ENCODE peak calls at places on chromosomes 1 and 21, in ten cellular contexts. S is NCI-H1105, G is RWPE1, I is H4, U is foreskin fibroblast, A is activated T-cell treated with anti-CD3 and anti-CD28 coated beads for 1 hour, T is mucosa of descending colon, D is DMS153, N is left cardiac atrium, C is SK-MEL-5. O is an unnamed sample.

GRCh38 chr1:2388004-2388913 is 3.1 kb downstream of the MORN1 start:
- DNase-seq in S (no peak), G (no peak), I (no peak), U (no peak), A (no peak), T (peak), D (no peak), N (peak), C (peak), O (no peak)

GRCh38 chr1:91725961-91726704 is 159.8 kb downstream of the TGFBR3 start:
- DNase-seq in S (no peak), G (no peak), I (peak), U (peak), A (no peak), T (no peak), D (no peak), N (no peak), C (no peak), O (no peak)

GRCh38 chr1:150875197-150876110 is 945 bp downstream of the ARNT start:
- DNase-seq in S (no peak), G (peak), I (no peak), U (no peak), A (no peak), T (peak), D (no peak), N (no peak), C (peak), O (no peak)

GRCh38 chr1:228548788-228549187 is 61.6 kb downstream of the RNF187 start:
- DNase-seq in S (no peak), G (no peak), I (no peak), U (no peak), A (no peak), T (no peak), D (no peak), N (no peak), C (no peak), O (no peak)

GRCh38 chr1:248847956-248848561 is 10.0 kb downstream of the ZNF672 start:
- DNase-seq in S (no peak), G (no peak), I (no peak), U (no peak), A (no peak), T (no peak), D (no peak), N (no peak), C (no peak), O (no peak)

GRCh38 chr1:15352122-15352957 is 57.3 kb upstream of the EFHD2 start:
- DNase-seq in S (no peak), G (peak), I (peak), U (peak), A (no peak), T (peak), D (peak), N (no peak), C (peak), O (peak)

GRCh38 chr21:37829447-37829846 is 86.8 kb downstream of the KCNJ6 start:
- DNase-seq in S (no peak), G (peak), I (peak), U (peak), A (no peak), T (peak), D (peak), N (no peak), C (no peak), O (no peak)

GRCh38 chr1:53585565-53585964 is 126.4 kb downstream of the DMRTB1 start:
- DNase-seq in S (no peak), G (no peak), I (no peak), U (no peak), A (no peak), T (no peak), D (no peak), N (no peak), C (no peak), O (no peak)

GRCh38 chr1:110538082-110538481 is 19.1 kb upstream of the KCNA10 start:
- DNase-seq in S (no peak), G (no peak), I (no peak), U (no peak), A (no peak), T (no peak), D (no peak), N (no peak), C (no peak), O (peak)

GRCh38 chr1:33380811-33381210 is 50.1 kb downstream of the PHC2 start:
- DNase-seq in S (no peak), G (no peak), I (no peak), U (no peak), A (no peak), T (no peak), D (no peak), N (no peak), C (no peak), O (no peak)

GRCh38 chr21:18636897-18637296 is 233.3 kb upstream of the TMPRSS15 start:
- DNase-seq in S (no peak), G (no peak), I (no peak), U (no peak), A (no peak), T (no peak), D (no peak), N (no peak), C (no peak), O (no peak)

GRCh38 chr1:93705897-93706500 is 24.4 kb upstream of the BCAR3 start:
- DNase-seq in S (no peak), G (peak), I (no peak), U (peak), A (no peak), T (no peak), D (no peak), N (no peak), C (no peak), O (no peak)

GRCh38 chr1:180734366-180734765 is 102.5 kb downstream of the XPR1 start:
- DNase-seq in S (no peak), G (no peak), I (no peak), U (no peak), A (no peak), T (no peak), D (no peak), N (no peak), C (no peak), O (no peak)

GRCh38 chr1:221708987-221709386 is 32.9 kb downstream of the DUSP10 start:
- DNase-seq in S (peak), G (no peak), I (peak), U (no peak), A (no peak), T (no peak), D (peak), N (no peak), C (peak), O (peak)

GRCh38 chr1:30008998-30009657 is 714.3 kb downstream of the MATN1 start:
- DNase-seq in S (no peak), G (peak), I (no peak), U (no peak), A (no peak), T (no peak), D (no peak), N (no peak), C (no peak), O (no peak)

GRCh38 chr1:41387667-41388091 is 26.4 kb downstream of the FOXO6 start:
- DNase-seq in S (peak), G (peak), I (peak), U (peak), A (no peak), T (peak), D (peak), N (peak), C (no peak), O (peak)

GRCh38 chr21:39388038-39388810 is 39.3 kb upstream of the HMGN1 start:
- DNase-seq in S (peak), G (peak), I (peak), U (peak), A (peak), T (peak), D (peak), N (peak), C (peak), O (peak)

GRCh38 chr1:101995984-101996731 is 568 bp downstream of the OLFM3 start:
- DNase-seq in S (peak), G (no peak), I (no peak), U (no peak), A (no peak), T (no peak), D (no peak), N (no peak), C (no peak), O (no peak)

GRCh38 chr1:219810451-219810850 is 117.9 kb downstream of the SLC30A10 start:
- DNase-seq in S (no peak), G (no peak), I (no peak), U (peak), A (no peak), T (no peak), D (no peak), N (no peak), C (no peak), O (no peak)

O was measured in NCI-H2107.